ENCODE peak calls at places on chromosomes 6 and 20, in seven cellular contexts. E is WERI-Rb-1; G is NCI-H2081; L is kidney tubule cell; T is stimulated activated CD4-positive, alpha-beta T cell treated with anti-CD3 and anti-CD28 coated beads, Interleukin-15, amount 100 ng/mL, for 1 hour; Z is posterior vena cava; H is right lobe of liver. F is an unnamed sample.

GRCh38 chr6:168130683-168131371 is 51.8 kb upstream of the FRMD1 start:
- DNase-seq in E (no peak), G (no peak), L (no peak), T (no peak), Z (peak; percentile 75), H (no peak), F (no peak)

GRCh38 chr6:54206510-54206909 is 95.3 kb downstream of the MLIP start:
- DNase-seq in E (no peak), G (no peak), L (peak; percentile 76), T (no peak), Z (no peak), H (no peak), F (no peak)

GRCh38 chr6:152232494-152233151 is 404.5 kb downstream of the SYNE1 start:
- DNase-seq in E (no peak), G (no peak), L (no peak), T (no peak), Z (no peak), H (no peak), F (no peak)

GRCh38 chr6:75492769-75493168 is 831 bp downstream of the FILIP1 start:
- DNase-seq in E (no peak), G (no peak), L (no peak), T (no peak), Z (no peak), H (no peak), F (no peak)

GRCh38 chr6:38283734-38284362 is 355.9 kb downstream of the BTBD9 start:
- DNase-seq in E (no peak), G (no peak), L (peak; percentile 94), T (no peak), Z (no peak), H (no peak), F (no peak)

GRCh38 chr6:137451926-137452325 is 42.3 kb downstream of the OLIG3 start:
- DNase-seq in E (no peak), G (no peak), L (no peak), T (no peak), Z (no peak), H (no peak), F (no peak)

GRCh38 chr20:47501117-47501482 is 587 bp upstream of the NCOA3 start:
- DNase-seq in E (no peak), G (no peak), L (no peak), T (no peak), Z (no peak), H (no peak), F (no peak)

GRCh38 chr6:134537146-134537555 is 219.2 kb upstream of the SGK1 start:
- DNase-seq in E (no peak), G (no peak), L (peak; percentile 100), T (no peak), Z (no peak), H (no peak), F (no peak)

GRCh38 chr6:135257641-135258405 is 76.7 kb downstream of the MYB start:
- DNase-seq in E (no peak), G (no peak), L (no peak), T (no peak), Z (no peak), H (no peak), F (no peak)

GRCh38 chr20:46137816-46138215 is 19.7 kb downstream of the CD40 start:
- DNase-seq in E (no peak), G (no peak), L (no peak), T (no peak), Z (no peak), H (no peak), F (no peak)

GRCh38 chr20:50304501-50304856 is 113.8 kb downstream of the CEBPB start:
- DNase-seq in E (no peak), G (no peak), L (no peak), T (no peak), Z (no peak), H (peak; percentile 85), F (no peak)

GRCh38 chr6:35086636-35087360 is 54.3 kb downstream of the TCP11 start:
- DNase-seq in E (no peak), G (no peak), L (no peak), T (no peak), Z (no peak), H (peak; percentile 39), F (no peak)

F was measured in retina.